ENCODE peak calls at places on chromosomes 16 and 17, in seven cellular contexts. One of them, this sample, is unnamed.

GRCh38 chr16:2088759-2089358 is 41.1 kb downstream of the TSC2 start:
- DNase-seq in hypothalamus: no peak
- DNase-seq in upper lobe of right lung: no peak
- DNase-seq in stimulated activated CD4-positive, alpha-beta T cell treated with anti-CD3 and anti-CD28 coated beads, Interleukin-1b, Interleukin-23, amount 100 ng/mL, for 24 hours: no peak
- DNase-seq in endodermal cell: no peak
- DNase-seq in effector memory CD4-positive, alpha-beta T cell: no peak
- DNase-seq in effector memory CD8-positive, alpha-beta T cell: no peak
- DNase-seq in this sample: no peak

GRCh38 chr17:75009139-75009724 is 3.2 kb upstream of the MRPL58 start:
- DNase-seq in hypothalamus: no peak
- DNase-seq in upper lobe of right lung: no peak
- DNase-seq in stimulated activated CD4-positive, alpha-beta T cell treated with anti-CD3 and anti-CD28 coated beads, Interleukin-1b, Interleukin-23, amount 100 ng/mL, for 24 hours: no peak
- DNase-seq in endodermal cell: no peak
- DNase-seq in effector memory CD4-positive, alpha-beta T cell: no peak
- DNase-seq in effector memory CD8-positive, alpha-beta T cell: no peak
- DNase-seq in this sample: no peak

GRCh38 chr16:64475627-64476351 is 646.1 kb downstream of the CDH11 start:
- DNase-seq in hypothalamus: no peak
- DNase-seq in upper lobe of right lung: no peak
- DNase-seq in stimulated activated CD4-positive, alpha-beta T cell treated with anti-CD3 and anti-CD28 coated beads, Interleukin-1b, Interleukin-23, amount 100 ng/mL, for 24 hours: no peak
- DNase-seq in endodermal cell: no peak
- DNase-seq in effector memory CD4-positive, alpha-beta T cell: no peak
- DNase-seq in effector memory CD8-positive, alpha-beta T cell: no peak
- DNase-seq in this sample: no peak

GRCh38 chr17:81153340-81153803 is 11.9 kb upstream of the PVALEF start:
- DNase-seq in hypothalamus: peak; percentile 54
- DNase-seq in upper lobe of right lung: no peak
- DNase-seq in stimulated activated CD4-positive, alpha-beta T cell treated with anti-CD3 and anti-CD28 coated beads, Interleukin-1b, Interleukin-23, amount 100 ng/mL, for 24 hours: no peak
- DNase-seq in endodermal cell: no peak
- DNase-seq in effector memory CD4-positive, alpha-beta T cell: peak; percentile 13
- DNase-seq in effector memory CD8-positive, alpha-beta T cell: no peak
- DNase-seq in this sample: peak; percentile 32

GRCh38 chr17:3512512-3513171 is 36.8 kb downstream of the ASPA start:
- DNase-seq in hypothalamus: peak; percentile 78
- DNase-seq in upper lobe of right lung: no peak
- DNase-seq in stimulated activated CD4-positive, alpha-beta T cell treated with anti-CD3 and anti-CD28 coated beads, Interleukin-1b, Interleukin-23, amount 100 ng/mL, for 24 hours: no peak
- DNase-seq in endodermal cell: peak; percentile 70
- DNase-seq in effector memory CD4-positive, alpha-beta T cell: no peak
- DNase-seq in effector memory CD8-positive, alpha-beta T cell: no peak
- DNase-seq in this sample: peak; percentile 84

GRCh38 chr17:45973099-45973838 is 25.8 kb upstream of the STH start:
- DNase-seq in hypothalamus: no peak
- DNase-seq in upper lobe of right lung: no peak
- DNase-seq in stimulated activated CD4-positive, alpha-beta T cell treated with anti-CD3 and anti-CD28 coated beads, Interleukin-1b, Interleukin-23, amount 100 ng/mL, for 24 hours: no peak
- DNase-seq in endodermal cell: no peak
- DNase-seq in effector memory CD4-positive, alpha-beta T cell: no peak
- DNase-seq in effector memory CD8-positive, alpha-beta T cell: no peak
- DNase-seq in this sample: peak; percentile 67

GRCh38 chr17:17063546-17064122 is 21.4 kb downstream of the MPRIP start:
- DNase-seq in hypothalamus: peak; percentile 72
- DNase-seq in upper lobe of right lung: peak; percentile 88
- DNase-seq in stimulated activated CD4-positive, alpha-beta T cell treated with anti-CD3 and anti-CD28 coated beads, Interleukin-1b, Interleukin-23, amount 100 ng/mL, for 24 hours: no peak
- DNase-seq in endodermal cell: peak; percentile 31
- DNase-seq in effector memory CD4-positive, alpha-beta T cell: no peak
- DNase-seq in effector memory CD8-positive, alpha-beta T cell: peak; percentile 39
- DNase-seq in this sample: peak; percentile 90

GRCh38 chr17:46942441-46943217 is 19.7 kb downstream of the GOSR2 start:
- DNase-seq in hypothalamus: peak; percentile 33
- DNase-seq in upper lobe of right lung: peak; percentile 75
- DNase-seq in stimulated activated CD4-positive, alpha-beta T cell treated with anti-CD3 and anti-CD28 coated beads, Interleukin-1b, Interleukin-23, amount 100 ng/mL, for 24 hours: no peak
- DNase-seq in endodermal cell: peak; percentile 96
- DNase-seq in effector memory CD4-positive, alpha-beta T cell: no peak
- DNase-seq in effector memory CD8-positive, alpha-beta T cell: peak; percentile 21
- DNase-seq in this sample: peak; percentile 53

GRCh38 chr16:88687676-88688012 is 1.3 kb upstream of the SNAI3 start:
- DNase-seq in hypothalamus: no peak
- DNase-seq in upper lobe of right lung: no peak
- DNase-seq in stimulated activated CD4-positive, alpha-beta T cell treated with anti-CD3 and anti-CD28 coated beads, Interleukin-1b, Interleukin-23, amount 100 ng/mL, for 24 hours: no peak
- DNase-seq in endodermal cell: no peak
- DNase-seq in effector memory CD4-positive, alpha-beta T cell: no peak
- DNase-seq in effector memory CD8-positive, alpha-beta T cell: no peak
- DNase-seq in this sample: no peak

GRCh38 chr17:45316271-45317112 is at the start of gene MAP3K14:
- DNase-seq in hypothalamus: peak; percentile 58
- DNase-seq in upper lobe of right lung: peak; percentile 92
- DNase-seq in stimulated activated CD4-positive, alpha-beta T cell treated with anti-CD3 and anti-CD28 coated beads, Interleukin-1b, Interleukin-23, amount 100 ng/mL, for 24 hours: no peak
- DNase-seq in endodermal cell: peak; percentile 91
- DNase-seq in effector memory CD4-positive, alpha-beta T cell: peak; percentile 49
- DNase-seq in effector memory CD8-positive, alpha-beta T cell: peak; percentile 71
- DNase-seq in this sample: peak; percentile 63

GRCh38 chr16:83979456-83979855 is 11.4 kb downstream of the NECAB2 start:
- DNase-seq in hypothalamus: no peak
- DNase-seq in upper lobe of right lung: no peak
- DNase-seq in stimulated activated CD4-positive, alpha-beta T cell treated with anti-CD3 and anti-CD28 coated beads, Interleukin-1b, Interleukin-23, amount 100 ng/mL, for 24 hours: no peak
- DNase-seq in endodermal cell: no peak
- DNase-seq in effector memory CD4-positive, alpha-beta T cell: no peak
- DNase-seq in effector memory CD8-positive, alpha-beta T cell: no peak
- DNase-seq in this sample: no peak

GRCh38 chr16:88769617-88770458 is 15.2 kb downstream of the PIEZO1 start:
- DNase-seq in hypothalamus: no peak
- DNase-seq in upper lobe of right lung: peak; percentile 86
- DNase-seq in stimulated activated CD4-positive, alpha-beta T cell treated with anti-CD3 and anti-CD28 coated beads, Interleukin-1b, Interleukin-23, amount 100 ng/mL, for 24 hours: no peak
- DNase-seq in endodermal cell: peak; percentile 97
- DNase-seq in effector memory CD4-positive, alpha-beta T cell: no peak
- DNase-seq in effector memory CD8-positive, alpha-beta T cell: no peak
- DNase-seq in this sample: no peak

GRCh38 chr17:34580685-34581445 is 1.5 kb downstream of the TMEM132E start:
- DNase-seq in hypothalamus: no peak
- DNase-seq in upper lobe of right lung: peak; percentile 62
- DNase-seq in stimulated activated CD4-positive, alpha-beta T cell treated with anti-CD3 and anti-CD28 coated beads, Interleukin-1b, Interleukin-23, amount 100 ng/mL, for 24 hours: no peak
- DNase-seq in endodermal cell: peak; percentile 81
- DNase-seq in effector memory CD4-positive, alpha-beta T cell: no peak
- DNase-seq in effector memory CD8-positive, alpha-beta T cell: no peak
- DNase-seq in this sample: no peak

GRCh38 chr17:72134560-72135399 is 14.0 kb downstream of the SOX9 start:
- DNase-seq in hypothalamus: no peak
- DNase-seq in upper lobe of right lung: no peak
- DNase-seq in stimulated activated CD4-positive, alpha-beta T cell treated with anti-CD3 and anti-CD28 coated beads, Interleukin-1b, Interleukin-23, amount 100 ng/mL, for 24 hours: no peak
- DNase-seq in endodermal cell: no peak
- DNase-seq in effector memory CD4-positive, alpha-beta T cell: no peak
- DNase-seq in effector memory CD8-positive, alpha-beta T cell: no peak
- DNase-seq in this sample: no peak

GRCh38 chr17:47276868-47277267 is 23.2 kb downstream of the ITGB3 start:
- DNase-seq in hypothalamus: no peak
- DNase-seq in upper lobe of right lung: peak; percentile 68
- DNase-seq in stimulated activated CD4-positive, alpha-beta T cell treated with anti-CD3 and anti-CD28 coated beads, Interleukin-1b, Interleukin-23, amount 100 ng/mL, for 24 hours: no peak
- DNase-seq in endodermal cell: peak; percentile 86
- DNase-seq in effector memory CD4-positive, alpha-beta T cell: no peak
- DNase-seq in effector memory CD8-positive, alpha-beta T cell: no peak
- DNase-seq in this sample: peak; percentile 76

GRCh38 chr16:80583466-80583865 is 42.7 kb downstream of the DYNLRB2 start:
- DNase-seq in hypothalamus: no peak
- DNase-seq in upper lobe of right lung: no peak
- DNase-seq in stimulated activated CD4-positive, alpha-beta T cell treated with anti-CD3 and anti-CD28 coated beads, Interleukin-1b, Interleukin-23, amount 100 ng/mL, for 24 hours: no peak
- DNase-seq in endodermal cell: no peak
- DNase-seq in effector memory CD4-positive, alpha-beta T cell: no peak
- DNase-seq in effector memory CD8-positive, alpha-beta T cell: no peak
- DNase-seq in this sample: peak; percentile 7

GRCh38 chr16:55494994-55495421 is 13.9 kb upstream of the LPCAT2 start:
- DNase-seq in hypothalamus: no peak
- DNase-seq in upper lobe of right lung: no peak
- DNase-seq in stimulated activated CD4-positive, alpha-beta T cell treated with anti-CD3 and anti-CD28 coated beads, Interleukin-1b, Interleukin-23, amount 100 ng/mL, for 24 hours: no peak
- DNase-seq in endodermal cell: peak; percentile 42
- DNase-seq in effector memory CD4-positive, alpha-beta T cell: no peak
- DNase-seq in effector memory CD8-positive, alpha-beta T cell: no peak
- DNase-seq in this sample: no peak

GRCh38 chr17:19672009-19672837 is 23.7 kb downstream of the ALDH3A2 start:
- DNase-seq in hypothalamus: no peak
- DNase-seq in upper lobe of right lung: no peak
- DNase-seq in stimulated activated CD4-positive, alpha-beta T cell treated with anti-CD3 and anti-CD28 coated beads, Interleukin-1b, Interleukin-23, amount 100 ng/mL, for 24 hours: no peak
- DNase-seq in endodermal cell: no peak
- DNase-seq in effector memory CD4-positive, alpha-beta T cell: no peak
- DNase-seq in effector memory CD8-positive, alpha-beta T cell: no peak
- DNase-seq in this sample: peak; percentile 59

GRCh38 chr16:28984619-28985135 is at the start of gene LAT:
- DNase-seq in hypothalamus: no peak
- DNase-seq in upper lobe of right lung: peak; percentile 71
- DNase-seq in stimulated activated CD4-positive, alpha-beta T cell treated with anti-CD3 and anti-CD28 coated beads, Interleukin-1b, Interleukin-23, amount 100 ng/mL, for 24 hours: peak; percentile 42
- DNase-seq in endodermal cell: no peak
- DNase-seq in effector memory CD4-positive, alpha-beta T cell: peak; percentile 74
- DNase-seq in effector memory CD8-positive, alpha-beta T cell: peak; percentile 72
- DNase-seq in this sample: no peak

GRCh38 chr17:64262422-64263260 is at the start of gene TEX2:
- DNase-seq in hypothalamus: no peak
- DNase-seq in upper lobe of right lung: peak; percentile 86
- DNase-seq in stimulated activated CD4-positive, alpha-beta T cell treated with anti-CD3 and anti-CD28 coated beads, Interleukin-1b, Interleukin-23, amount 100 ng/mL, for 24 hours: no peak
- DNase-seq in endodermal cell: peak; percentile 78
- DNase-seq in effector memory CD4-positive, alpha-beta T cell: peak; percentile 60
- DNase-seq in effector memory CD8-positive, alpha-beta T cell: peak; percentile 72
- DNase-seq in this sample: peak; percentile 70

GRCh38 chr17:80678621-80679020 is 134.0 kb downstream of the RPTOR start:
- DNase-seq in hypothalamus: peak; percentile 26
- DNase-seq in upper lobe of right lung: no peak
- DNase-seq in stimulated activated CD4-positive, alpha-beta T cell treated with anti-CD3 and anti-CD28 coated beads, Interleukin-1b, Interleukin-23, amount 100 ng/mL, for 24 hours: no peak
- DNase-seq in endodermal cell: peak; percentile 78
- DNase-seq in effector memory CD4-positive, alpha-beta T cell: peak; percentile 18
- DNase-seq in effector memory CD8-positive, alpha-beta T cell: no peak
- DNase-seq in this sample: no peak

GRCh38 chr17:17126131-17127110 is 79.7 kb downstream of the PLD6 start:
- DNase-seq in hypothalamus: no peak
- DNase-seq in upper lobe of right lung: no peak
- DNase-seq in stimulated activated CD4-positive, alpha-beta T cell treated with anti-CD3 and anti-CD28 coated beads, Interleukin-1b, Interleukin-23, amount 100 ng/mL, for 24 hours: no peak
- DNase-seq in endodermal cell: no peak
- DNase-seq in effector memory CD4-positive, alpha-beta T cell: no peak
- DNase-seq in effector memory CD8-positive, alpha-beta T cell: peak; percentile 29
- DNase-seq in this sample: no peak

GRCh38 chr16:86898386-86898785 is 320.0 kb downstream of the FOXL1 start:
- DNase-seq in hypothalamus: no peak
- DNase-seq in upper lobe of right lung: peak; percentile 47
- DNase-seq in stimulated activated CD4-positive, alpha-beta T cell treated with anti-CD3 and anti-CD28 coated beads, Interleukin-1b, Interleukin-23, amount 100 ng/mL, for 24 hours: no peak
- DNase-seq in endodermal cell: no peak
- DNase-seq in effector memory CD4-positive, alpha-beta T cell: no peak
- DNase-seq in effector memory CD8-positive, alpha-beta T cell: no peak
- DNase-seq in this sample: no peak

GRCh38 chr16:74461826-74462225 is 40.5 kb upstream of the CLEC18B start:
- DNase-seq in hypothalamus: no peak
- DNase-seq in upper lobe of right lung: no peak
- DNase-seq in stimulated activated CD4-positive, alpha-beta T cell treated with anti-CD3 and anti-CD28 coated beads, Interleukin-1b, Interleukin-23, amount 100 ng/mL, for 24 hours: no peak
- DNase-seq in endodermal cell: no peak
- DNase-seq in effector memory CD4-positive, alpha-beta T cell: no peak
- DNase-seq in effector memory CD8-positive, alpha-beta T cell: no peak
- DNase-seq in this sample: no peak

GRCh38 chr17:70144260-70144846 is 25.0 kb upstream of the KCNJ2 start:
- DNase-seq in hypothalamus: no peak
- DNase-seq in upper lobe of right lung: no peak
- DNase-seq in stimulated activated CD4-positive, alpha-beta T cell treated with anti-CD3 and anti-CD28 coated beads, Interleukin-1b, Interleukin-23, amount 100 ng/mL, for 24 hours: no peak
- DNase-seq in endodermal cell: no peak
- DNase-seq in effector memory CD4-positive, alpha-beta T cell: no peak
- DNase-seq in effector memory CD8-positive, alpha-beta T cell: no peak
- DNase-seq in this sample: no peak

GRCh38 chr16:51755039-51755501 is 604.0 kb upstream of the SALL1 start:
- DNase-seq in hypothalamus: no peak
- DNase-seq in upper lobe of right lung: no peak
- DNase-seq in stimulated activated CD4-positive, alpha-beta T cell treated with anti-CD3 and anti-CD28 coated beads, Interleukin-1b, Interleukin-23, amount 100 ng/mL, for 24 hours: no peak
- DNase-seq in endodermal cell: peak; percentile 53
- DNase-seq in effector memory CD4-positive, alpha-beta T cell: no peak
- DNase-seq in effector memory CD8-positive, alpha-beta T cell: no peak
- DNase-seq in this sample: no peak

GRCh38 chr17:16488572-16488997 is 3.4 kb downstream of the LRRC75A start:
- DNase-seq in hypothalamus: no peak
- DNase-seq in upper lobe of right lung: no peak
- DNase-seq in stimulated activated CD4-positive, alpha-beta T cell treated with anti-CD3 and anti-CD28 coated beads, Interleukin-1b, Interleukin-23, amount 100 ng/mL, for 24 hours: no peak
- DNase-seq in endodermal cell: peak; percentile 60
- DNase-seq in effector memory CD4-positive, alpha-beta T cell: no peak
- DNase-seq in effector memory CD8-positive, alpha-beta T cell: no peak
- DNase-seq in this sample: no peak

This sample was measured in gastrocnemius medialis.